ENCODE peak calls at places on chromosomes 2 and 18, in four cellular contexts. X is IMR-90, M is GM12878, Z is K562. I is an unnamed sample.

GRCh38 chr2:198913394-198914152 is 544.2 kb downstream of the SATB2 start:
- DNase-seq in M (peak; percentile 89), X (no peak), Z (no peak), I (no peak)

GRCh38 chr2:9812945-9813311 is 30.3 kb upstream of the TAF1B start:
- DNase-seq in Z (no peak), X (no peak), M (no peak), I (no peak)

GRCh38 chr2:200065477-200065876 is 110.1 kb downstream of the MAIP1 start:
- DNase-seq in Z (no peak), X (peak; percentile 35), M (no peak), I (no peak)

GRCh38 chr2:20476950-20477349 is 30.1 kb downstream of the RHOB start:
- DNase-seq in M (no peak), Z (no peak), X (no peak), I (no peak)

GRCh38 chr2:85698880-85699254 is 4.7 kb downstream of the GNLY start:
- DNase-seq in Z (no peak), X (no peak), M (no peak), I (no peak)

GRCh38 chr2:201280191-201281040 is 20.1 kb downstream of the CASP8 start:
- DNase-seq in M (no peak), Z (no peak), X (no peak), I (no peak)

GRCh38 chr2:134429886-134430285 is 176.0 kb downstream of the MGAT5 start:
- DNase-seq in X (no peak), Z (no peak), M (no peak), I (no peak)

GRCh38 chr2:202387608-202388342 is 11.6 kb downstream of the BMPR2 start:
- DNase-seq in Z (peak; percentile 27), M (no peak), X (no peak), I (no peak)

GRCh38 chr2:181752301-181752700 is 72.0 kb upstream of the NEUROD1 start:
- DNase-seq in Z (no peak), X (peak; percentile 39), M (no peak), I (no peak)

GRCh38 chr2:215498411-215498810 is 62.5 kb upstream of the FN1 start:
- DNase-seq in Z (no peak), X (no peak), M (no peak), I (no peak)

GRCh38 chr18:48581206-48581605 is 42.4 kb downstream of the CTIF start:
- DNase-seq in X (no peak), Z (no peak), M (no peak), I (no peak)

GRCh38 chr2:84884396-84884795 is 3.5 kb upstream of the TRABD2A start:
- DNase-seq in Z (no peak), X (no peak), M (no peak), I (no peak)

GRCh38 chr18:25661836-25662235 is 309.9 kb upstream of the ZNF521 start:
- DNase-seq in X (peak; percentile 17), M (no peak), Z (no peak), I (no peak)

GRCh38 chr2:196718394-196718793 is 78.9 kb downstream of the CCDC150 start:
- DNase-seq in Z (no peak), M (no peak), X (no peak), I (no peak)

GRCh38 chr2:61949458-61950107 is 44.1 kb downstream of the COMMD1 start:
- DNase-seq in Z (no peak), X (no peak), M (no peak), I (no peak)

GRCh38 chr2:61950571-61951315 is 45.3 kb downstream of the COMMD1 start:
- DNase-seq in X (no peak), Z (no peak), M (no peak), I (no peak)

GRCh38 chr2:61946661-61947060 is 41.2 kb downstream of the COMMD1 start:
- DNase-seq in Z (no peak), M (no peak), X (peak; percentile 13), I (no peak)

GRCh38 chr2:61950133-61950560 is 44.7 kb downstream of the COMMD1 start:
- DNase-seq in Z (no peak), M (no peak), X (peak; percentile 8), I (no peak)

GRCh38 chr2:61948661-61949457 is 43.4 kb downstream of the COMMD1 start:
- DNase-seq in Z (no peak), M (no peak), X (no peak), I (peak; percentile 28)
- TF ChIP-seq CHD1 in Z (no peak), M (no peak), X (no peak), I (no peak)

DNA sequence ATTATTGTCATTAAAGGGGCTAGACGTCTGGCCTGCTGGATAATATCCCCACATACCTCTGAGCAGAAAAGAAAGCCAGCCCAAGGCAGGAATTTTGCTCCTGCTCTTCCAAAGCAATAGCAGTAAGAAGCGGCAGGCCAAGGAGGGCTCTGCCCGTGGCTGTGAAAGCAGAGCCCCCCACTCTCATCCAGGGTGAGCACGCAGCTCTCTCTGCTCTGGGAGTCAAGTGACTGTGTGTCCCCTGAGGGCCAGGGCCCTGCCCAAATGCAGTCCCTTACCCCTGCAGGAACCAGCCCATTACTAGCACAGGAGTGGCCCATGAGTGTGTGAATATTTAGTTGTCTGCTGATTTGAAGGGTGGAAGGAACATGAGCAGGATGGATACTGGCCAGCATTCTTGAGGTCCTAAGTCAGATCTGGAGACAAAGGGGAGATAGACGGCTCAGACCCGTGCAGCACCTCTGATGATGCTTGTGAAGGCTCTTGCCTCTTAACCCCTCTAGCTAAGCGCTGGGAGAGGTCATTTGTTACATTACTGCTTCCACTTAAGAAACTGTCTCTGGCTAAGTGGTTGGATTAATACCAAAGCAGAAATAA is 69.7 kb upstream of the FOSL2 start:
- DNase-seq in M (no peak), Z (no peak), X (peak; percentile 79), I (no peak)
- TF ChIP-seq CHD1 in M (no peak), Z (no peak), X (no peak), I (no peak)

GRCh38 chr2:229714736-229715541 is 584 bp upstream of the DNER start:
- DNase-seq in X (peak; percentile 55), Z (peak; percentile 34), M (no peak), I (peak; percentile 92)
- TF ChIP-seq CHD1 in X (no peak), Z (no peak), M (no peak), I (no peak)

GRCh38 chr2:128404709-128405466 is 86.2 kb upstream of the HS6ST1 start:
- DNase-seq in M (no peak), X (no peak), Z (no peak), I (no peak)

GRCh38 chr2:128399690-128400291 is 81.1 kb upstream of the HS6ST1 start:
- DNase-seq in X (no peak), M (no peak), Z (no peak), I (no peak)

GRCh38 chr2:128403814-128404708 is 85.4 kb upstream of the HS6ST1 start:
- DNase-seq in Z (no peak), M (no peak), X (no peak), I (no peak)

GRCh38 chr2:128402921-128403670 is 84.4 kb upstream of the HS6ST1 start:
- DNase-seq in X (no peak), Z (no peak), M (no peak), I (no peak)

GRCh38 chr2:128401680-128402079 is 83.0 kb upstream of the HS6ST1 start:
- DNase-seq in Z (no peak), M (no peak), X (no peak), I (no peak)
- TF ChIP-seq CHD1 in Z (no peak), M (no peak), X (no peak), I (no peak)

GRCh38 chr2:161204846-161205245 is 44.6 kb downstream of the TANK start:
- DNase-seq in X (peak; percentile 60), M (no peak), Z (no peak), I (no peak)
- TF ChIP-seq CHD1 in X (no peak), M (no peak), Z (no peak), I (no peak)

GRCh38 chr2:131042161-131042775 is 51.0 kb downstream of the FAM168B start:
- DNase-seq in Z (peak; percentile 44), M (no peak), X (no peak), I (no peak)
- TF ChIP-seq CHD1 in Z (no peak), M (no peak), X (no peak), I (no peak)